ENCODE peak calls at places on chromosome 21, in seven cellular contexts. E, R, P, W, Y, H and Z are unnamed samples.

GRCh38 chr21:29481641-29482040 is 182.9 kb downstream of the BACH1 start:
- DNase-seq in E (no peak), R (peak), P (no peak), W (no peak), Y (no peak), H (no peak), Z (no peak)

GRCh38 chr21:35195232-35195631 is 146.1 kb upstream of the RUNX1 start:
- DNase-seq in E (no peak), R (peak), P (no peak), W (no peak), Y (no peak), H (peak), Z (no peak)

GRCh38 chr21:32410916-32411315 is 1.6 kb upstream of the EVA1C start:
- DNase-seq in E (no peak), R (no peak), P (no peak), W (no peak), Y (no peak), H (no peak), Z (no peak)

GRCh38 chr21:46097826-46098286 is at the start of gene COL6A2:
- DNase-seq in E (peak), R (no peak), P (peak), W (peak), Y (peak), H (peak), Z (peak)

GRCh38 chr21:42496839-42497202 is 797 bp upstream of the RSPH1 start:
- DNase-seq in E (no peak), R (no peak), P (no peak), W (no peak), Y (no peak), H (no peak), Z (no peak)

GRCh38 chr21:31922881-31923280 is 50.1 kb downstream of the HUNK start:
- DNase-seq in E (no peak), R (no peak), P (no peak), W (no peak), Y (no peak), H (no peak), Z (no peak)

GRCh38 chr21:16071082-16071481 is 341.3 kb downstream of the USP25 start:
- DNase-seq in E (no peak), R (peak), P (no peak), W (no peak), Y (no peak), H (no peak), Z (no peak)

GRCh38 chr21:33978585-33978984 is 63.0 kb upstream of the ATP5PO start:
- DNase-seq in E (no peak), R (no peak), P (no peak), W (no peak), Y (no peak), H (no peak), Z (no peak)

GRCh38 chr21:32359719-32360260 is 33.0 kb downstream of the URB1 start:
- DNase-seq in E (no peak), R (peak), P (peak), W (no peak), Y (no peak), H (peak), Z (no peak)

GRCh38 chr21:26842976-26843911 is 2.0 kb downstream of the ADAMTS1 start:
- DNase-seq in E (peak), R (peak), P (no peak), W (no peak), Y (peak), H (no peak), Z (no peak)

GRCh38 chr21:26845750-26846035 is 484 bp upstream of the ADAMTS1 start:
- DNase-seq in E (no peak), R (no peak), P (no peak), W (no peak), Y (no peak), H (no peak), Z (peak)

GRCh38 chr21:26843912-26844257 is 1.3 kb downstream of the ADAMTS1 start:
- DNase-seq in E (no peak), R (peak), P (no peak), W (no peak), Y (no peak), H (no peak), Z (peak)

GRCh38 chr21:26845066-26845749 is at the start of gene ADAMTS1:
- DNase-seq in E (peak), R (peak), P (no peak), W (peak), Y (peak), H (no peak), Z (peak)

GRCh38 chr21:26844258-26845065 is 747 bp downstream of the ADAMTS1 start:
- DNase-seq in E (peak), R (peak), P (no peak), W (no peak), Y (peak), H (no peak), Z (no peak)
- TF ChIP-seq CTCF in E (no peak), R (peak), P (no peak), W (no peak), Y (no peak), H (no peak), Z (peak)

DNA sequence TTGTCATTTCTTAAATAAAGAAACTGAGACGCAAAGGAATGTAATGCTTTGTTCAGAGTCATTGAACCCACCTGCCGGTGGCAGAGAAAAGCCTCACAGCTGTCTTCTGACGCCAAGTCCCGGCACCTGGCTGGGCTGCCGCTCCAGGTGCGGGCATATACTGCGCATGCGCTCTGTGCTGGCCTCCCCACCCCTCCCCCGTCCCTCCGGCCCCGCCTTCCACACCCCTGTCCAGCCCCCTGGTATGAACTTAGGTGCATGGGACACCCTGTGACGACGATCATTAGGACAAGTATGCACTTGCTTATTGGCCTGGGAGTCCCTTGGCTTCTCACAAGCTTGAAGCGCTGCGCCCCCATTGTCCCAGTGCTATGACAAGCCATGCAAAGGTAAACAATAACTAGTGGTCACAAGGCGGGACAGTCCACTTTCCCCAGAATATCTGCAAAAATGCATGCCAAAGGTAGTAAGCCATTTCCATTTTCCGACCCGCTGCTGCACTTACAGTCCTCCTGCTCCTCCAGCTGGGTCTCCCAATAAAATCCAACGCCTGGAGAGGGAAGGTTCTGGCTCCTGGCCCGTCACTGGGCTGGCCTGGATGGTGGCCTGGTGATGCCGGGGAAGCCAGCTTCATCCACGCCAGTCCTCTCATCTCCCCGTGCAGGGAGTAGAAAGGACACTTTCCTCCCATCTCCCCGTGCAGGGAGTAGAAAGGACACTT is 100.4 kb downstream of the PSMG1 start:
- DNase-seq in E (peak), R (no peak), P (no peak), W (no peak), Y (no peak), H (no peak), Z (no peak)
- TF ChIP-seq CTCF in E (no peak), R (no peak), P (no peak), W (no peak), Y (no peak), H (no peak), Z (no peak)

GRCh38 chr21:17396948-17397347 is 115.9 kb upstream of the CXADR start:
- DNase-seq in E (no peak), R (no peak), P (no peak), W (no peak), Y (no peak), H (no peak), Z (no peak)
- TF ChIP-seq CTCF in E (no peak), R (no peak), P (no peak), W (no peak), Y (no peak), H (no peak), Z (no peak)

GRCh38 chr21:14562959-14563358 is 16.8 kb upstream of the SAMSN1 start:
- DNase-seq in E (no peak), R (no peak), P (no peak), W (no peak), Y (no peak), H (no peak), Z (no peak)
- TF ChIP-seq CTCF in E (no peak), R (no peak), P (no peak), W (no peak), Y (no peak), H (no peak), Z (no peak)

DNA sequence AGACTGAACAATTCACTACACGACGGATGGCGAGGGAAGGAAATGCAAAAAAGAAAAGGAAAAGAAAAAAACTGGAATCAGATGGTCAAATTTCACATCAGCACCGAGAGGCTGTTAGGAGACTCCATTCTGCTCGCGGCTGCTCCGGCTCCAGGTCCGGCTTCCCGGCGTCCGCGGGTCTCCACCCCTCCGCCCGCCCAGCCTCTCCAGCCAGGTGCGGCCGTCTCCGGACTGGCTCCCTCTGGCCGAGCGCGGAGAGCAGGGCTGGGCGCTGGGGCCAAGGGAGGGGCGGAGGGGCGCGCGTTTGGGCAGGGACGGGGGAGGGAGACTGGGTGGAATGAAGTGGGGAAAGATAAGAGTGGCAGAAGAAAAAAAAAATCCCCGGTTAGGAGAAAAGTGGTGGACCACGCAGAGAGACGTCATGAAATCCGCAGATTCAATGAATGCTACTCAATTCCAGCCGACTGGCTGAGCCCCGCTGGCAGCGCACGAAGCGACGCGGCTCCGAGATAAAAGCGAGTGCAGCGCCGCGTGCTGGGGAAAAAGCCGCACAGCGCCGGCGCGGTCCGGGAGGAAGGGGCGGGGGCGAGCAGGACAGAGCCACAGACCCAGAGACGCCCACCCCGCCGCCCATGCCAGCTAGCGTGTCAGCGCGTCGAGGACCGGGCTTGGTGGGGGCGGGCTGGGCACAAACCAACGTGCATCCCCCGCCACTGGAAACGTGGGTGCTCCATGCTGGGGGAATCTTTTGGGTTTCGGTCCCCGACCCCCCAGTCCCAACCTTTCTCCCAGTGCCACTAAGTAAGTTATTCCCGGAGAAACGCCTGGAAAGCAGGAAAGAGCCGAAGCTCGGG is at the start of gene KCNJ6:
- DNase-seq in E (no peak), R (no peak), P (peak), W (no peak), Y (peak), H (peak), Z (peak)
- TF ChIP-seq CTCF in E (peak), R (peak), P (peak), W (peak), Y (peak), H (peak), Z (peak)

GRCh38 chr21:27466175-27466574 is 499.3 kb upstream of the ADAMTS5 start:
- DNase-seq in E (no peak), R (no peak), P (no peak), W (no peak), Y (no peak), H (no peak), Z (no peak)
- TF ChIP-seq CTCF in E (no peak), R (peak), P (no peak), W (no peak), Y (peak), H (no peak), Z (no peak)

GRCh38 chr21:44844256-44844655 is 26.4 kb upstream of the SUMO3 start:
- DNase-seq in E (no peak), R (no peak), P (no peak), W (no peak), Y (no peak), H (no peak), Z (no peak)

GRCh38 chr21:44846485-44847260 is 26.8 kb downstream of the PTTG1IP start:
- DNase-seq in E (no peak), R (peak), P (no peak), W (peak), Y (no peak), H (peak), Z (no peak)

GRCh38 chr21:44846201-44846484 is 27.3 kb downstream of the PTTG1IP start:
- DNase-seq in E (no peak), R (no peak), P (no peak), W (no peak), Y (no peak), H (no peak), Z (no peak)

GRCh38 chr21:44847261-44848056 is 26.0 kb downstream of the PTTG1IP start:
- DNase-seq in E (no peak), R (no peak), P (no peak), W (no peak), Y (no peak), H (no peak), Z (no peak)

DNA sequence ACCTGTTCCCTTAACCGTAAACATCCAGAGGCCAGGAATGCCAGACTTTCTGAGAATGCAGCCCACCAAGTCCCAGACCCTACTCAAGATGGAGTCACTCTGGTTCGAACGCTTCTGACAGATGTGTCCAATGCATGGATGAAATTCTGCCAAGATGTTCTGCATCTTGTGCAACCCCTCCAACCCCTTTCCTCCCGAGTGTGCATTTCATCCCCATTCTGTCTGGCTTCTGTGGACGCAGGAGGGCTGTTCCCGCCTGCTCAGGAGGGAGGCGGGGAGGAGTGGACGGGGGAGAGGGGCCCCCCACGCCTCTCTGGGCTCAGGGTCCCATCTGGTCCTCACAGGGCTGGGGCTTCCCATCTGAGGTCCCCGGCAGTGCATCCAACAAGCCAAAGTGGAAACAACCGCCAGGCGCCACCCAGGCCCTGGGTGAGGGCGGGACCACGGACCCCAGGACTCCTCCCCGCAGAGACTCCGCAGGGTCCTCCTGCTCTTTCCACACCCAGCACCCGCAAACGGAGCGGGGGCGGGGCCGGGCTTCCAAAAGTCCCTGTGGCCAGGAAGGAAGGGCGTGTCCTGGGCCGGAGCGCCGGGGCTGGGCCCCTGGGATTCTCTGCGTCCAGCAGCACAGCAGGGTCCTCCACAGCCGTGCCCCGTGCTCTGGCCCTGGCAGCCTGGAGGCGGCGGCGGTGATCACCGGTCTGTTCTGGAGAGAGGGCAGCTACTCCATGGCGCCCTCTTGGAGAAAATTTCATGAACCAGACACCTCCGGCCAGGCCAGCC is 27.7 kb upstream of the SUMO3 start:
- DNase-seq in E (no peak), R (peak), P (peak), W (peak), Y (peak), H (peak), Z (no peak)
- TF ChIP-seq CTCF in E (no peak), R (peak), P (peak), W (peak), Y (no peak), H (peak), Z (peak)